ENCODE peak calls at places on chromosome 13, in five cellular contexts. I is GM23248; U is psoas muscle; B is CD8-positive, alpha-beta T cell; T is stomach. J is an unnamed sample. For H3K9me3, the result is how much of the 10 kb centered on the place peaks cover.

GRCh38 chr13:23743717-23744116 is 145.5 kb downstream of the MIPEP start:
- DNase-seq in U (no peak), B (no peak), T (no peak), I (no peak), J (no peak)

GRCh38 chr13:41459754-41460111 is 2.4 kb downstream of the RGCC start:
- DNase-seq in B (no peak), U (no peak), T (no peak), I (peak), J (no peak)

GRCh38 chr13:94544922-94545321 is 51.0 kb downstream of the TGDS start:
- DNase-seq in B (no peak), T (no peak), U (no peak), I (no peak), J (no peak)

GRCh38 chr13:99465454-99465853 is 35.8 kb upstream of the TM9SF2 start:
- DNase-seq in T (no peak), I (no peak), U (no peak), B (no peak), J (no peak)

GRCh38 chr13:41001695-41002094 is 17.4 kb downstream of the ELF1 start:
- DNase-seq in I (no peak), T (no peak), U (no peak), B (no peak), J (no peak)

GRCh38 chr13:23323946-23324709 is 109.4 kb downstream of the SACS start:
- DNase-seq in I (peak), B (no peak), U (no peak), T (no peak), J (no peak)

GRCh38 chr13:44347301-44347700 is 26.3 kb upstream of the SERP2 start:
- DNase-seq in B (no peak), I (peak), T (no peak), U (no peak), J (no peak)

GRCh38 chr13:42110410-42111155 is 62.1 kb downstream of the DGKH start:
- DNase-seq in I (peak), T (no peak), U (no peak), B (peak), J (no peak)

GRCh38 chr13:99033814-99034213 is 56.0 kb upstream of the DOCK9 start:
- DNase-seq in T (no peak), I (peak), U (no peak), B (no peak), J (no peak)

GRCh38 chr13:49812806-49813205 is 20.3 kb upstream of the KPNA3 start:
- DNase-seq in U (no peak), I (no peak), T (no peak), B (no peak), J (no peak)

GRCh38 chr13:109586509-109587346 is 199.7 kb downstream of the IRS2 start:
- DNase-seq in I (no peak), T (peak), U (no peak), B (no peak), J (no peak)

GRCh38 chr13:54301085-54301484 is 1272.5 kb downstream of the OLFM4 start:
- DNase-seq in U (no peak), B (no peak), T (no peak), I (no peak), J (no peak)

GRCh38 chr13:33526718-33527117 is 241.2 kb upstream of the STARD13 start:
- DNase-seq in B (no peak), T (no peak), I (no peak), U (no peak), J (no peak)

GRCh38 chr13:46206138-46206537 is 5.6 kb upstream of the LRRC63 start:
- DNase-seq in I (no peak), T (no peak), B (no peak), U (no peak), J (no peak)

GRCh38 chr13:66171821-66172220 is 1058.3 kb downstream of the PCDH9 start:
- DNase-seq in U (no peak), B (no peak), T (no peak), I (no peak), J (no peak)

GRCh38 chr13:97286317-97287046 is 64.3 kb downstream of the MBNL2 start:
- DNase-seq in I (no peak), T (no peak), B (no peak), U (no peak), J (no peak)

GRCh38 chr13:73303858-73304257 is 245.1 kb downstream of the KLF5 start:
- DNase-seq in B (no peak), I (peak), U (no peak), T (no peak), J (peak)

GRCh38 chr13:100833427-100833826 is 158.8 kb upstream of the TMTC4 start:
- DNase-seq in T (no peak), I (no peak), U (no peak), B (no peak), J (no peak)

GRCh38 chr13:97411894-97412460 is 22.0 kb upstream of the RAP2A start:
- DNase-seq in B (no peak), I (peak), U (no peak), T (no peak), J (no peak)

GRCh38 chr13:99335087-99335486 is 27.9 kb upstream of the GPR183 start:
- DNase-seq in T (no peak), B (no peak), U (no peak), I (no peak), J (no peak)

GRCh38 chr13:22848539-22849052 is 332.2 kb upstream of the SGCG start:
- DNase-seq in U (no peak), T (no peak), I (no peak), B (no peak), J (no peak)

GRCh38 chr13:95564091-95564490 is 11.6 kb downstream of the CLDN10 start:
- DNase-seq in B (no peak), U (no peak), I (no peak), T (no peak), J (no peak)

GRCh38 chr13:91879360-91879759 is 480.9 kb downstream of the GPC5 start:
- DNase-seq in I (no peak), T (no peak), B (no peak), U (no peak), J (no peak)

GRCh38 chr13:40667622-40667978 is 1.2 kb upstream of the FOXO1 start:
- DNase-seq in I (no peak), T (no peak), B (no peak), U (no peak), J (no peak)

GRCh38 chr13:93345642-93346220 is 119.1 kb downstream of the GPC6 start:
- DNase-seq in U (no peak), T (no peak), I (peak), B (no peak), J (no peak)

GRCh38 chr13:44575741-44576395 is at the start of gene TSC22D1:
- DNase-seq in U (peak), B (peak), T (peak), I (peak), J (peak)

GRCh38 chr13:98989469-98990235 is 11.8 kb upstream of the DOCK9 start:
- DNase-seq in I (no peak), U (no peak), T (no peak), B (no peak), J (no peak)

GRCh38 chr13:44972956-44973581 is 16.2 kb downstream of the NUFIP1 start:
- DNase-seq in U (no peak), B (no peak), T (no peak), I (peak), J (no peak)

GRCh38 chr13:70408865-70409264 is 300.6 kb upstream of the KLHL1 start:
- DNase-seq in U (no peak), T (no peak), B (no peak), I (no peak), J (no peak)

GRCh38 chr13:45333973-45334922 is 6.7 kb downstream of the TPT1 start:
- DNase-seq in U (no peak), T (no peak), B (peak), I (peak), J (no peak)

GRCh38 chr13:29384466-29384865 is 211.0 kb downstream of the SLC7A1 start:
- DNase-seq in B (no peak), T (no peak), I (no peak), U (no peak), J (no peak)

GRCh38 chr13:28181413-28181812 is 43.1 kb downstream of the PAN3 start:
- DNase-seq in T (no peak), I (peak), B (no peak), U (no peak), J (no peak)

GRCh38 chr13:70835349-70835748 is 727.1 kb upstream of the KLHL1 start:
- DNase-seq in B (no peak), I (no peak), U (no peak), T (no peak), J (no peak)

GRCh38 chr13:99307648-99308339 is 595 bp upstream of the GPR183 start:
- DNase-seq in B (no peak), I (peak), U (no peak), T (no peak), J (no peak)

GRCh38 chr13:76836311-76836710 is 49.9 kb downstream of the KCTD12 start:
- DNase-seq in U (no peak), T (no peak), B (no peak), I (peak), J (no peak)

GRCh38 chr13:41465215-41465907 is 8.0 kb downstream of the RGCC start:
- DNase-seq in I (peak), B (peak), U (peak), T (peak), J (no peak)

GRCh38 chr13:59533561-59534337 is 630.0 kb downstream of the DIAPH3 start:
- DNase-seq in U (no peak), T (no peak), I (no peak), B (no peak), J (peak)

GRCh38 chr13:103067751-103068563 is 1.7 kb upstream of the SLC10A2 start:
- DNase-seq in B (no peak), I (no peak), T (no peak), U (no peak), J (no peak)

GRCh38 chr13:26529441-26529840 is 28.0 kb upstream of the WASF3 start:
- DNase-seq in I (peak), T (peak), B (no peak), U (peak), J (no peak)

GRCh38 chr13:51682691-51683090 is 98.4 kb downstream of the WDFY2 start:
- DNase-seq in U (no peak), I (peak), T (no peak), B (no peak), J (no peak)
- H3K27ac ChIP-seq in U (no peak), I (peak), T (no peak), B (no peak), J (no peak)

GRCh38 chr13:112142401-112142930 is 75.5 kb downstream of the SOX1 start:
- DNase-seq in B (no peak), T (peak), U (no peak), I (no peak), J (no peak)

GRCh38 chr13:112145221-112146072 is 78.5 kb downstream of the SOX1 start:
- DNase-seq in T (peak), I (no peak), B (no peak), U (no peak), J (no peak)

GRCh38 chr13:112143046-112143752 is 76.2 kb downstream of the SOX1 start:
- DNase-seq in B (no peak), U (no peak), I (no peak), T (peak), J (no peak)

GRCh38 chr13:112144616-112145220 is 77.8 kb downstream of the SOX1 start:
- DNase-seq in T (no peak), B (no peak), U (no peak), I (no peak), J (no peak)

GRCh38 chr13:112143753-112144615 is 77.0 kb downstream of the SOX1 start:
- DNase-seq in I (no peak), U (no peak), T (peak), B (no peak), J (no peak)
- H3K9me3 ChIP-seq in I (under half), U (under half), T (under half), B (under half), J (under half)

DNA sequence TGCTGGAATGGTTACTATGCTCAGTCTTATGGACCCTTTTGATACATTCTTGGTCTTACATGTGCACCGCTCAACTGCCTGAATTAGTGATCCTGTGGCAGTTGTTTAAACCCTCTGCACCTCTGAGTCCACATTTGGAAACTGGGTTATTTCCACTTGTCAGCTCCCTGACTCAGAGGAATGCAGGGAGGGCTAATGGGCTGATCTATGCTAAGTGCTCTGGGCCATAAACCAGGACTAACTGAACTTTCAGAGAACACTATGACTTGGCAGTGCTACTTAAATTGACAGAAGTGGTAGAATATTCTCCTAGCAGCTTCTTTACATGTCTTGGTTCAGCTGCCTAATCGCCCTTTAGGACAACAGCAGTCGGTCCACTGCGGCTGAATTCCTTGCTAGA is 26.8 kb upstream of the MED4 start:
- DNase-seq in T (no peak), I (peak), B (no peak), U (no peak), J (no peak)
- H3K27ac ChIP-seq in T (no peak), I (no peak), B (no peak), U (no peak), J (no peak)

GRCh38 chr13:110965755-110966134 is 50.9 kb upstream of the ANKRD10 start:
- DNase-seq in T (no peak), B (no peak), U (no peak), I (no peak), J (no peak)

GRCh38 chr13:110964229-110965037 is 49.6 kb upstream of the ANKRD10 start:
- DNase-seq in I (no peak), T (no peak), U (no peak), B (no peak), J (no peak)

GRCh38 chr13:110965038-110965754 is 50.3 kb upstream of the ANKRD10 start:
- DNase-seq in T (no peak), I (peak), B (no peak), U (no peak), J (no peak)

GRCh38 chr13:110961959-110962358 is 47.1 kb upstream of the ANKRD10 start:
- DNase-seq in U (no peak), T (no peak), I (no peak), B (no peak), J (no peak)

DNA sequence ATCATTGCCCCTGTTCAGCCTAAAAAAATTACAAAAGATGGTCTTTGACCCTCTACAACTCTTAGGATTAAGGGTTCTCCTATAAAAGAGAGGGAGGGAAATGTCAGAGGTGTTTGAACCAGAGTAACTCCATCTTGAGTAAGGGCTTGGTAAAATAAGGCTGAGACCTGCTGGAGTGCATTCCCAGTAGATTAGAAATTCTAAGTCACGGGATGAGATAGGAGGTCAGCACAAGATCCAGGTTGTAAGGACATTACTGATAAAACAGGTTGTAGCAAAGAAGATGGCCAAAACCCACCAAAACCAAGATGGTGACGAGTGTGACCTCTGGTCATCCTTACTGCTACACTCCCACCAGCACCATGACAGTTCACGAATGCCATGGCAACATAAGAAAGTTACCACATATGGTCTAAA is 48.7 kb upstream of the ANKRD10 start:
- DNase-seq in B (no peak), I (no peak), U (no peak), T (no peak), J (no peak)
- H3K9me3 ChIP-seq in B (under half), I (under half), U (under half), T (under half), J (under half)